ENCODE peak calls at places on chromosomes 5 and 9, in four cellular contexts. One of them, this sample, is unnamed.

GRCh38 chr5:139574641-139575312 is 13.6 kb downstream of the UBE2D2 start:
- DNase-seq in gastrocnemius medialis: no peak
- DNase-seq in progenitor cell of endocrine pancreas: no peak
- DNase-seq in GM13977: no peak
- DNase-seq in this sample: no peak

GRCh38 chr9:13268469-13268868 is 11.0 kb downstream of the MPDZ start:
- DNase-seq in gastrocnemius medialis: no peak
- DNase-seq in progenitor cell of endocrine pancreas: no peak
- DNase-seq in GM13977: no peak
- DNase-seq in this sample: no peak

GRCh38 chr5:14341571-14342225 is 198.6 kb downstream of the TRIO start:
- DNase-seq in gastrocnemius medialis: no peak
- DNase-seq in progenitor cell of endocrine pancreas: no peak
- DNase-seq in GM13977: no peak
- DNase-seq in this sample: no peak

GRCh38 chr5:133643365-133643764 is 31.0 kb upstream of the FSTL4 start:
- DNase-seq in gastrocnemius medialis: no peak
- DNase-seq in progenitor cell of endocrine pancreas: no peak
- DNase-seq in GM13977: no peak
- DNase-seq in this sample: no peak

GRCh38 chr9:100063185-100063584 is 35.6 kb downstream of the ERP44 start:
- DNase-seq in gastrocnemius medialis: no peak
- DNase-seq in progenitor cell of endocrine pancreas: no peak
- DNase-seq in GM13977: no peak
- DNase-seq in this sample: no peak

GRCh38 chr5:76788362-76788761 is 30.5 kb upstream of the F2RL1 start:
- DNase-seq in gastrocnemius medialis: no peak
- DNase-seq in progenitor cell of endocrine pancreas: no peak
- DNase-seq in GM13977: no peak
- DNase-seq in this sample: no peak

GRCh38 chr9:70049672-70050271 is 6.1 kb downstream of the MAMDC2 start:
- DNase-seq in gastrocnemius medialis: peak
- DNase-seq in progenitor cell of endocrine pancreas: no peak
- DNase-seq in GM13977: no peak
- DNase-seq in this sample: no peak

GRCh38 chr9:132169672-132170392 is 8.0 kb downstream of the NTNG2 start:
- DNase-seq in gastrocnemius medialis: no peak
- DNase-seq in progenitor cell of endocrine pancreas: peak
- DNase-seq in GM13977: peak
- DNase-seq in this sample: peak

GRCh38 chr9:120913673-120914266 is 12.8 kb downstream of the TRAF1 start:
- DNase-seq in gastrocnemius medialis: no peak
- DNase-seq in progenitor cell of endocrine pancreas: no peak
- DNase-seq in GM13977: no peak
- DNase-seq in this sample: peak

GRCh38 chr5:11385251-11385900 is 518.9 kb downstream of the CTNND2 start:
- DNase-seq in gastrocnemius medialis: no peak
- DNase-seq in progenitor cell of endocrine pancreas: no peak
- DNase-seq in GM13977: no peak
- DNase-seq in this sample: no peak

GRCh38 chr9:97710356-97711222 is 13.4 kb upstream of the XPA start:
- DNase-seq in gastrocnemius medialis: peak
- DNase-seq in progenitor cell of endocrine pancreas: no peak
- DNase-seq in GM13977: peak
- DNase-seq in this sample: peak

GRCh38 chr5:93267276-93267675 is 313.7 kb downstream of the NR2F1-AS1 start:
- DNase-seq in gastrocnemius medialis: no peak
- DNase-seq in progenitor cell of endocrine pancreas: no peak
- DNase-seq in GM13977: no peak
- DNase-seq in this sample: no peak

GRCh38 chr9:123235448-123235847 is 32.9 kb downstream of the STRBP start:
- DNase-seq in gastrocnemius medialis: no peak
- DNase-seq in progenitor cell of endocrine pancreas: no peak
- DNase-seq in GM13977: no peak
- DNase-seq in this sample: no peak

GRCh38 chr5:59483971-59484472 is 409.5 kb downstream of the PDE4D start:
- DNase-seq in gastrocnemius medialis: no peak
- DNase-seq in progenitor cell of endocrine pancreas: no peak
- DNase-seq in GM13977: no peak
- DNase-seq in this sample: no peak

GRCh38 chr5:133114166-133114932 is 62.5 kb downstream of the HSPA4 start:
- DNase-seq in gastrocnemius medialis: no peak
- DNase-seq in progenitor cell of endocrine pancreas: no peak
- DNase-seq in GM13977: no peak
- DNase-seq in this sample: no peak

GRCh38 chr9:115614931-115615401 is 497.0 kb upstream of the TNC start:
- DNase-seq in gastrocnemius medialis: no peak
- DNase-seq in progenitor cell of endocrine pancreas: no peak
- DNase-seq in GM13977: no peak
- DNase-seq in this sample: no peak

GRCh38 chr5:115842089-115842881 is 550 bp downstream of the AP3S1 start:
- DNase-seq in gastrocnemius medialis: peak
- DNase-seq in progenitor cell of endocrine pancreas: peak
- DNase-seq in GM13977: no peak
- DNase-seq in this sample: peak

GRCh38 chr5:105503950-105504349 is 1941.4 kb upstream of the NUDT12 start:
- DNase-seq in gastrocnemius medialis: no peak
- DNase-seq in progenitor cell of endocrine pancreas: no peak
- DNase-seq in GM13977: no peak
- DNase-seq in this sample: no peak

GRCh38 chr9:93317495-93318094 is 133.7 kb downstream of the WNK2 start:
- DNase-seq in gastrocnemius medialis: no peak
- DNase-seq in progenitor cell of endocrine pancreas: no peak
- DNase-seq in GM13977: no peak
- DNase-seq in this sample: no peak

GRCh38 chr9:94919376-94920098 is 193.0 kb downstream of the AOPEP start:
- DNase-seq in gastrocnemius medialis: no peak
- DNase-seq in progenitor cell of endocrine pancreas: no peak
- DNase-seq in GM13977: no peak
- DNase-seq in this sample: no peak

GRCh38 chr9:94915476-94916450 is 189.3 kb downstream of the AOPEP start:
- DNase-seq in gastrocnemius medialis: no peak
- DNase-seq in progenitor cell of endocrine pancreas: no peak
- DNase-seq in GM13977: no peak
- DNase-seq in this sample: no peak

GRCh38 chr9:94916956-94917355 is 190.5 kb downstream of the AOPEP start:
- DNase-seq in gastrocnemius medialis: no peak
- DNase-seq in progenitor cell of endocrine pancreas: no peak
- DNase-seq in GM13977: no peak
- DNase-seq in this sample: no peak

GRCh38 chr9:94920439-94920951 is 194.0 kb downstream of the AOPEP start:
- DNase-seq in gastrocnemius medialis: peak
- DNase-seq in progenitor cell of endocrine pancreas: no peak
- DNase-seq in GM13977: no peak
- DNase-seq in this sample: peak

DNA sequence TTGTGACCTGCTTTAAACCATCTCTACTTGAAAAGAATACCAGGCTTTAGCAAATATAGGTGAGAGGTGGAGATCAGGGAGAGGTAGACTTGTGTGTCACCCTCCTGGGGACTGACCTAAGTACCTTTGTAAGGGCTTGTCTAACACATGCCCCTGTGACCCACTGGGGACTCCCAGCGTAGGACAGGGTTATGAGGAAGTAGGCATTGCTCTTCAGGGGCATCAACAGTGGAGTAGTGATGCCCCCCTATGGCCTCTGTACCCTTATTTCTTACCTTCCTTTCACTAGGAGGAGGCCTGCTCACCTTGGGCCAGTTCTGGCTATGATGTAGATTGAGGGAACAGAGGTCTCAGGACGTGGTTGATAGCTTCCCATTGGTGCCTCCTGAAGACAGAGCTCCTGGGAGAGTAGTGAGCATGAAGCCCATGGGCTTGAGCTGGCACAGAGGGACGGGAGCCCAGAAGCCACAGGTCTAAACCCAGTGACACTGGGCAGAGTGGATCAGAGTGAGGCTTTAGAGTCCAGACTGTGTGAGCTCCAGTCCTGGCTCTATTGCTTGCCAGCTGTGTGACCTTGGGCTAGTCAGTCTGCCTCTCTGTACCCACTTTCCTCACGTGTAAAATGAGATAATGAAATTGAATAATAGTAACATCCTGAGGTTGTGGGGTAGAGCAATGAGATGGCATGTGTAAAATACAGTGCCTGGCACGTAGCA is 191.7 kb downstream of the AOPEP start:
- DNase-seq in gastrocnemius medialis: no peak
- DNase-seq in progenitor cell of endocrine pancreas: no peak
- DNase-seq in GM13977: peak
- DNase-seq in this sample: no peak
- TF ChIP-seq CTCF in gastrocnemius medialis: no peak
- TF ChIP-seq CTCF in progenitor cell of endocrine pancreas: no peak
- TF ChIP-seq CTCF in GM13977: peak
- TF ChIP-seq CTCF in this sample: no peak

GRCh38 chr5:79133121-79133656 is 21.6 kb downstream of the BHMT start:
- DNase-seq in gastrocnemius medialis: no peak
- DNase-seq in progenitor cell of endocrine pancreas: no peak
- DNase-seq in GM13977: no peak
- DNase-seq in this sample: no peak
- TF ChIP-seq CTCF in gastrocnemius medialis: peak
- TF ChIP-seq CTCF in progenitor cell of endocrine pancreas: peak
- TF ChIP-seq CTCF in GM13977: peak
- TF ChIP-seq CTCF in this sample: peak

GRCh38 chr9:111683351-111683750 is 21.9 kb downstream of the GNG10 start:
- DNase-seq in gastrocnemius medialis: no peak
- DNase-seq in progenitor cell of endocrine pancreas: no peak
- DNase-seq in GM13977: no peak
- DNase-seq in this sample: no peak

GRCh38 chr9:111679199-111679598 is 17.8 kb downstream of the GNG10 start:
- DNase-seq in gastrocnemius medialis: no peak
- DNase-seq in progenitor cell of endocrine pancreas: no peak
- DNase-seq in GM13977: no peak
- DNase-seq in this sample: no peak

GRCh38 chr9:111676116-111676515 is 14.7 kb downstream of the GNG10 start:
- DNase-seq in gastrocnemius medialis: no peak
- DNase-seq in progenitor cell of endocrine pancreas: no peak
- DNase-seq in GM13977: no peak
- DNase-seq in this sample: no peak

GRCh38 chr9:111674319-111674718 is 12.9 kb downstream of the GNG10 start:
- DNase-seq in gastrocnemius medialis: no peak
- DNase-seq in progenitor cell of endocrine pancreas: no peak
- DNase-seq in GM13977: no peak
- DNase-seq in this sample: no peak

GRCh38 chr9:111678293-111678692 is 16.9 kb downstream of the GNG10 start:
- DNase-seq in gastrocnemius medialis: no peak
- DNase-seq in progenitor cell of endocrine pancreas: no peak
- DNase-seq in GM13977: no peak
- DNase-seq in this sample: no peak
- TF ChIP-seq CTCF in gastrocnemius medialis: no peak
- TF ChIP-seq CTCF in progenitor cell of endocrine pancreas: no peak
- TF ChIP-seq CTCF in GM13977: no peak
- TF ChIP-seq CTCF in this sample: no peak

DNA sequence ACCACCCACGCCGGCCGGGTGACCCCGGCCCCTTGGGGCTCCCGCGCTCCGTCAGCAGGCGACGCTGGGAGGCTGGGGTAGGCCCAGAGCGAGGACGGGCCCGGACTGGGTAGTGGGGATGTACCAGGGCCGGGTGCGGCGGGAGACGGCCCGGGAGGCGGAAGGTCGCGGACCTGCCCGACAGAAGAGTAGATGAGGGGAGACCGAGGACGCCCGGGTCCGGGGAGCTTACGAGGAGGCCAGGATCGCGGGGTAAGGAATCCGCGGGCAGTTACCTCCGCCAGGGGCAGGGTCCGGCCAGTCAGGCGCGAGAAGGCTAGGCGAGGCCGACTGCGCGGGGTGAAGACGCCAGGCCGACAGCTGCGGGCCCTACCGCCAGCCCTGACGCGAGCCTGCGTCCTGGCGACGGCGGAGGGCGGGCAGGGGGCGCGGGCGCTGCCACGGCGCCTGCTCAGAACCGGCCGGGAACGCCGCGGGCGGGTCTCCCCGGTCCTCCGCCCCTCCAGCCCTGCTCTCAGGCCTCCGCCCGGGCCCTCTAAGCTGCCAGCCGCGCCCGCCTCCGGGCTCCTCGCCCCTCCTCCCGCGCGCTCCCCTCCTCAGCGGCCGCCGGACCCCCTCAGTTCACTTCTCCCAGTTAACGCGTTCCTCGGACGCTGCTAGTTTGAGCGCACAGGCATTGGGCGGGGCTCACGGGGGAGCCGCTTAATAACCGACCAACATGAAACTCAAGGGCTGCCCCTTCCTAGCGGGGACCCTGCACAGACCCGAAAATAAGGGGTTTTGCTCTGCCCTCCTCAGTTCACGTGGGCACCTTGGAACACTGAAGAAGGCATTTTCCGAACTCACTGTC is at the start of gene CPLANE1:
- DNase-seq in gastrocnemius medialis: peak
- DNase-seq in progenitor cell of endocrine pancreas: peak
- DNase-seq in GM13977: peak
- DNase-seq in this sample: peak
- TF ChIP-seq CTCF in gastrocnemius medialis: no peak
- TF ChIP-seq CTCF in progenitor cell of endocrine pancreas: peak
- TF ChIP-seq CTCF in GM13977: no peak
- TF ChIP-seq CTCF in this sample: no peak

This sample was measured in nephron progenitor cell.